ENCODE peak calls at places on chromosomes 12 and 14, in nine cellular contexts. D is HEK293T; S is heart left ventricle; B is uterus; O is KBM-7; W is tibial nerve; G is astrocyte of the spinal cord; R is stimulated activated naive CD8-positive, alpha-beta T cell treated with anti-CD3 and anti-CD28 coated beads, Interleukin-15, Interleukin-2, amounts not matched to agents 100 U/mL and 50 U/mL, for 24 hours; M is NCI-H2029. K is an unnamed sample.
A peak's percentile ranks its signal among the peaks of the same experiment; 100 is the strongest.

GRCh38 chr12:65465766-65466547 is 187.5 kb downstream of the MSRB3 start:
- DNase-seq in D (no peak), S (no peak), B (no peak), O (no peak), W (no peak), G (no peak), R (no peak), M (no peak), K (no peak)

GRCh38 chr12:39824505-39825198 is 205.0 kb upstream of the ABCD2 start:
- DNase-seq in D (no peak), S (no peak), B (no peak), O (no peak), W (no peak), G (no peak), R (no peak), M (no peak), K (no peak)

GRCh38 chr14:72916174-72916573 is 10.1 kb upstream of the DCAF4 start:
- DNase-seq in D (no peak), S (no peak), B (no peak), O (no peak), W (no peak), G (peak; percentile 41), R (no peak), M (no peak), K (no peak)

GRCh38 chr12:58285551-58285950 is 344.2 kb downstream of the ATP23 start:
- DNase-seq in D (no peak), S (no peak), B (no peak), O (no peak), W (no peak), G (no peak), R (no peak), M (no peak), K (no peak)

GRCh38 chr12:79006306-79006705 is 141.7 kb downstream of the SYT1 start:
- DNase-seq in D (no peak), S (no peak), B (no peak), O (peak; percentile 15), W (no peak), G (no peak), R (no peak), M (peak; percentile 6), K (peak; percentile 45)

GRCh38 chr12:59689776-59690175 is 93.9 kb downstream of the SLC16A7 start:
- DNase-seq in D (no peak), S (no peak), B (no peak), O (no peak), W (no peak), G (no peak), R (no peak), M (no peak), K (no peak)

GRCh38 chr12:43105426-43105981 is 446.5 kb downstream of the ADAMTS20 start:
- DNase-seq in D (no peak), S (no peak), B (no peak), O (no peak), W (no peak), G (no peak), R (no peak), M (no peak), K (no peak)

GRCh38 chr12:86521870-86522269 is 265.7 kb upstream of the MGAT4C start:
- DNase-seq in D (no peak), S (no peak), B (no peak), O (peak; percentile 8), W (no peak), G (no peak), R (no peak), M (no peak), K (no peak)

GRCh38 chr12:111411187-111411764 is 5.6 kb downstream of the SH2B3 start:
- DNase-seq in D (no peak), S (no peak), B (no peak), O (no peak), W (no peak), G (no peak), R (no peak), M (no peak), K (peak; percentile 39)

GRCh38 chr14:68476212-68476964 is 316.5 kb downstream of the ZFP36L1 start:
- DNase-seq in D (no peak), S (peak; percentile 57), B (peak; percentile 90), O (peak; percentile 28), W (peak; percentile 39), G (peak; percentile 91), R (no peak), M (no peak), K (no peak)

GRCh38 chr12:44875417-44875953 is 630 bp downstream of the NELL2 start:
- DNase-seq in D (peak; percentile 32), S (no peak), B (no peak), O (no peak), W (no peak), G (no peak), R (no peak), M (no peak), K (no peak)

GRCh38 chr12:5083955-5084849 is 40.5 kb downstream of the KCNA5 start:
- DNase-seq in D (peak; percentile 64), S (peak; percentile 30), B (no peak), O (peak; percentile 77), W (no peak), G (peak; percentile 73), R (peak; percentile 14), M (peak; percentile 7), K (peak; percentile 95)

GRCh38 chr12:27999521-27999920 is 27.0 kb upstream of the PTHLH start:
- DNase-seq in D (no peak), S (no peak), B (no peak), O (no peak), W (no peak), G (peak; percentile 57), R (no peak), M (no peak), K (no peak)

GRCh38 chr12:57151741-57152407 is 4.5 kb upstream of the LRP1-AS start:
- DNase-seq in D (no peak), S (peak; percentile 55), B (peak; percentile 76), O (no peak), W (peak; percentile 71), G (peak; percentile 91), R (no peak), M (no peak), K (peak; percentile 96)

GRCh38 chr14:70909788-70910614 is 2.7 kb downstream of the PCNX1 start:
- DNase-seq in D (no peak), S (no peak), B (peak; percentile 23), O (no peak), W (no peak), G (no peak), R (no peak), M (no peak), K (no peak)

GRCh38 chr12:102095677-102096263 is 24.1 kb downstream of the NUP37 start:
- DNase-seq in D (peak; percentile 15), S (no peak), B (no peak), O (peak; percentile 40), W (no peak), G (peak; percentile 31), R (no peak), M (no peak), K (no peak)

GRCh38 chr12:4261655-4262054 is 11.9 kb upstream of the CCND2 start:
- DNase-seq in D (no peak), S (no peak), B (no peak), O (no peak), W (no peak), G (no peak), R (no peak), M (no peak), K (no peak)

GRCh38 chr12:110107369-110108281 is 16.5 kb upstream of the IFT81 start:
- DNase-seq in D (no peak), S (peak; percentile 43), B (peak; percentile 77), O (no peak), W (no peak), G (peak; percentile 93), R (no peak), M (no peak), K (peak; percentile 88)

GRCh38 chr12:54059668-54060067 is 6.0 kb downstream of the HOXC4 start:
- DNase-seq in D (no peak), S (no peak), B (no peak), O (no peak), W (no peak), G (no peak), R (no peak), M (no peak), K (peak; percentile 61)

GRCh38 chr12:123601602-123602489 is at the start of gene DDX55:
- DNase-seq in D (peak; percentile 85), S (peak; percentile 85), B (peak; percentile 63), O (peak; percentile 86), W (peak; percentile 57), G (peak; percentile 82), R (peak; percentile 88), M (peak; percentile 82), K (peak; percentile 92)

GRCh38 chr14:74737753-74738325 is 24.9 kb downstream of the FCF1 start:
- DNase-seq in D (no peak), S (no peak), B (no peak), O (no peak), W (no peak), G (peak; percentile 4), R (no peak), M (no peak), K (peak; percentile 65)

GRCh38 chr14:72243894-72244293 is 311.7 kb downstream of the RGS6 start:
- DNase-seq in D (no peak), S (no peak), B (no peak), O (no peak), W (no peak), G (no peak), R (no peak), M (no peak), K (no peak)

GRCh38 chr14:81400852-81401251 is 728 bp upstream of the STON2 start:
- DNase-seq in D (peak; percentile 43), S (no peak), B (peak; percentile 41), O (peak; percentile 51), W (peak; percentile 59), G (peak; percentile 99), R (peak; percentile 26), M (no peak), K (peak; percentile 66)

GRCh38 chr12:14771651-14772137 is 31.6 kb downstream of the WBP11 start:
- DNase-seq in D (no peak), S (no peak), B (no peak), O (peak; percentile 29), W (no peak), G (no peak), R (peak; percentile 29), M (no peak), K (peak; percentile 32)

GRCh38 chr12:4483885-4484823 is 38.5 kb upstream of the FGF6 start:
- DNase-seq in D (no peak), S (no peak), B (no peak), O (no peak), W (no peak), G (no peak), R (no peak), M (peak; percentile 81), K (no peak)

GRCh38 chr12:51383281-51383905 is 7.8 kb downstream of the GALNT6 start:
- DNase-seq in D (no peak), S (no peak), B (no peak), O (peak; percentile 64), W (no peak), G (no peak), R (no peak), M (peak; percentile 60), K (no peak)

GRCh38 chr12:68003777-68004176 is 14.5 kb downstream of the IFNG-AS1 start:
- DNase-seq in D (no peak), S (no peak), B (no peak), O (no peak), W (no peak), G (no peak), R (no peak), M (no peak), K (no peak)

GRCh38 chr12:55842681-55843429 is at the start of gene MMP19:
- DNase-seq in D (no peak), S (no peak), B (peak; percentile 80), O (peak; percentile 47), W (no peak), G (peak; percentile 73), R (no peak), M (no peak), K (peak; percentile 89)

GRCh38 chr12:47990351-47991105 is 13.7 kb downstream of the COL2A1 start:
- DNase-seq in D (no peak), S (no peak), B (no peak), O (peak; percentile 22), W (no peak), G (no peak), R (peak; percentile 62), M (no peak), K (peak; percentile 60)

GRCh38 chr12:57240069-57240921 is 10.7 kb downstream of the STAC3 start:
- DNase-seq in D (no peak), S (no peak), B (no peak), O (peak; percentile 79), W (no peak), G (peak; percentile 48), R (peak; percentile 76), M (peak; percentile 82), K (peak; percentile 93)

GRCh38 chr12:71708658-71709057 is 22.8 kb downstream of the TMEM19 start:
- DNase-seq in D (no peak), S (no peak), B (no peak), O (no peak), W (no peak), G (no peak), R (no peak), M (no peak), K (no peak)

K was measured in osteoblast.